ENCODE peak calls at places on chromosomes 6 and 20, in five cellular contexts. D is NT2/D1; R is tibial nerve; F is bronchial epithelial cell; G is stimulated activated CD4-positive, alpha-beta T cell treated with anti-CD3 and anti-CD28 coated beads, Interleukin-2, amount 100 ng/mL, for 4 hours. C is an unnamed sample.

GRCh38 chr6:74439412-74439811 is 743.4 kb downstream of the CD109 start:
- DNase-seq in D (no peak), R (no peak), F (no peak), G (no peak), C (no peak)

GRCh38 chr6:136153976-136154375 is 96.1 kb downstream of the MTFR2 start:
- DNase-seq in D (no peak), R (no peak), F (no peak), G (no peak), C (no peak)

GRCh38 chr20:16701296-16701695 is 28.5 kb upstream of the SNRPB2 start:
- DNase-seq in D (no peak), R (no peak), F (peak), G (no peak), C (no peak)

GRCh38 chr20:38073307-38074010 is 39.9 kb downstream of the RPRD1B start:
- DNase-seq in D (peak), R (no peak), F (peak), G (no peak), C (peak)

GRCh38 chr20:6140947-6141346 is 18.1 kb upstream of the FERMT1 start:
- DNase-seq in D (no peak), R (no peak), F (no peak), G (no peak), C (no peak)

GRCh38 chr6:4599924-4600323 is 176.3 kb upstream of the CDYL start:
- DNase-seq in D (no peak), R (no peak), F (peak), G (no peak), C (no peak)

GRCh38 chr20:52829111-52829510 is 143.0 kb upstream of the TSHZ2 start:
- DNase-seq in D (no peak), R (no peak), F (no peak), G (no peak), C (no peak)

GRCh38 chr20:38065764-38066375 is 32.3 kb downstream of the RPRD1B start:
- DNase-seq in D (no peak), R (no peak), F (no peak), G (no peak), C (no peak)

GRCh38 chr6:26597389-26597766 is 625 bp downstream of the ABT1 start:
- DNase-seq in D (no peak), R (no peak), F (no peak), G (no peak), C (no peak)

GRCh38 chr6:81451787-81452186 is 300.7 kb downstream of the TENT5A start:
- DNase-seq in D (no peak), R (no peak), F (peak), G (no peak), C (no peak)

GRCh38 chr6:34243901-34244884 is 4.6 kb downstream of the SMIM29 start:
- DNase-seq in D (no peak), R (peak), F (peak), G (peak), C (peak)

GRCh38 chr6:4185419-4185818 is 50.0 kb upstream of the ECI2 start:
- DNase-seq in D (no peak), R (no peak), F (no peak), G (no peak), C (no peak)

GRCh38 chr6:57159127-57159526 is 13.0 kb upstream of the BAG2 start:
- DNase-seq in D (no peak), R (no peak), F (peak), G (no peak), C (no peak)

C was measured in pancreas.